ENCODE peak calls at places on chromosomes 7 and 10, in five cellular contexts. One of them, this sample, is unnamed.

GRCh38 chr10:69497235-69497561 is 45.9 kb downstream of the TSPAN15 start:
- DNase-seq in endodermal cell: peak; percentile 20
- DNase-seq in heart right ventricle: no peak
- DNase-seq in neural progenitor cell: no peak
- DNase-seq in fibroblast of lung: no peak
- DNase-seq in this sample: no peak

GRCh38 chr10:63605568-63605967 is 84.4 kb downstream of the REEP3 start:
- DNase-seq in heart right ventricle: no peak
- DNase-seq in endodermal cell: no peak
- DNase-seq in fibroblast of lung: peak; percentile 45
- DNase-seq in neural progenitor cell: peak; percentile 24
- DNase-seq in this sample: peak; percentile 53

GRCh38 chr7:26061340-26062239 is 90.4 kb upstream of the NFE2L3 start:
- DNase-seq in fibroblast of lung: peak; percentile 34
- DNase-seq in endodermal cell: peak; percentile 93
- DNase-seq in heart right ventricle: peak; percentile 23
- DNase-seq in neural progenitor cell: peak; percentile 84
- DNase-seq in this sample: peak; percentile 86

GRCh38 chr7:158587425-158588084 is at the start of gene PTPRN2:
- DNase-seq in heart right ventricle: peak; percentile 71
- DNase-seq in endodermal cell: peak; percentile 89
- DNase-seq in fibroblast of lung: peak; percentile 54
- DNase-seq in neural progenitor cell: peak; percentile 96
- DNase-seq in this sample: peak; percentile 72

GRCh38 chr10:69797959-69798358 is 3.7 kb upstream of the COL13A1 start:
- DNase-seq in neural progenitor cell: no peak
- DNase-seq in heart right ventricle: no peak
- DNase-seq in endodermal cell: no peak
- DNase-seq in fibroblast of lung: no peak
- DNase-seq in this sample: no peak

GRCh38 chr10:121823993-121824463 is 103.8 kb downstream of the ATE1 start:
- DNase-seq in endodermal cell: no peak
- DNase-seq in neural progenitor cell: peak; percentile 43
- DNase-seq in heart right ventricle: no peak
- DNase-seq in fibroblast of lung: peak; percentile 61
- DNase-seq in this sample: peak; percentile 47

GRCh38 chr7:154568346-154568745 is 434.6 kb downstream of the PAXIP1 start:
- DNase-seq in neural progenitor cell: peak; percentile 55
- DNase-seq in endodermal cell: no peak
- DNase-seq in heart right ventricle: no peak
- DNase-seq in fibroblast of lung: no peak
- DNase-seq in this sample: no peak

GRCh38 chr10:124303662-124304418 is 114.9 kb downstream of the OAT start:
- DNase-seq in endodermal cell: no peak
- DNase-seq in heart right ventricle: no peak
- DNase-seq in fibroblast of lung: no peak
- DNase-seq in neural progenitor cell: no peak
- DNase-seq in this sample: no peak

GRCh38 chr7:96300487-96300886 is 21.4 kb downstream of the SLC25A13 start:
- DNase-seq in neural progenitor cell: no peak
- DNase-seq in endodermal cell: no peak
- DNase-seq in heart right ventricle: no peak
- DNase-seq in fibroblast of lung: no peak
- DNase-seq in this sample: no peak

GRCh38 chr7:130960208-130960988 is 226.4 kb upstream of the KLF14 start:
- DNase-seq in endodermal cell: no peak
- DNase-seq in heart right ventricle: no peak
- DNase-seq in fibroblast of lung: peak; percentile 99
- DNase-seq in neural progenitor cell: no peak
- DNase-seq in this sample: peak; percentile 98

GRCh38 chr7:35878356-35878755 is 77.5 kb downstream of the SEPTIN7 start:
- DNase-seq in fibroblast of lung: peak; percentile 9
- DNase-seq in neural progenitor cell: no peak
- DNase-seq in endodermal cell: no peak
- DNase-seq in heart right ventricle: no peak
- DNase-seq in this sample: no peak

GRCh38 chr10:33388325-33388724 is 53.9 kb upstream of the NRP1 start:
- DNase-seq in neural progenitor cell: no peak
- DNase-seq in heart right ventricle: no peak
- DNase-seq in fibroblast of lung: no peak
- DNase-seq in endodermal cell: no peak
- DNase-seq in this sample: no peak

GRCh38 chr10:33391611-33392010 is 57.1 kb upstream of the NRP1 start:
- DNase-seq in neural progenitor cell: no peak
- DNase-seq in heart right ventricle: no peak
- DNase-seq in endodermal cell: no peak
- DNase-seq in fibroblast of lung: no peak
- DNase-seq in this sample: no peak

GRCh38 chr10:33388805-33389204 is 54.3 kb upstream of the NRP1 start:
- DNase-seq in neural progenitor cell: no peak
- DNase-seq in fibroblast of lung: no peak
- DNase-seq in endodermal cell: no peak
- DNase-seq in heart right ventricle: no peak
- DNase-seq in this sample: no peak

GRCh38 chr10:33387720-33388119 is 53.3 kb upstream of the NRP1 start:
- DNase-seq in fibroblast of lung: no peak
- DNase-seq in neural progenitor cell: no peak
- DNase-seq in endodermal cell: no peak
- DNase-seq in heart right ventricle: no peak
- DNase-seq in this sample: no peak

DNA sequence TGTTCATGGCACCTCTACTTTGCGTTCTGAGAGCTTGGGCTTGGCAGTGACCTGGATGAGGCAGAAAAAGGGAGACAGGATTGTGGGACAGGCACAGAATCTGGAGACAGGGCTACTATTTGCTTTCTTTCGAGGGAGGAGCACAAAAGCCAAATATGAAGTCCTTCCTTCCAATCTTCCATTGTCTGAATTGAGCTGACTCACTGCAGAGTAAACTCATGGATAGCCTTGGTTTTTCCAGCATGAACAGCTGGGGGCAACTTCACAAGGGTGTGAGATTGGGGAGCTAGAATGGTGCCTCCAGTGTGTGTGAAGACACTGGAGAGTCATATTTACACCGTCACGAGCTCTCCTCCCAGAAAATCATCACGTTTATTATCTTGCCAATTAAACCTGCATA is 55.6 kb upstream of the NRP1 start:
- DNase-seq in endodermal cell: no peak
- DNase-seq in heart right ventricle: no peak
- DNase-seq in neural progenitor cell: no peak
- DNase-seq in fibroblast of lung: no peak
- DNase-seq in this sample: no peak
- TF ChIP-seq CTCF in endodermal cell: no peak
- TF ChIP-seq CTCF in heart right ventricle: no peak
- TF ChIP-seq CTCF in neural progenitor cell: no peak
- TF ChIP-seq CTCF in fibroblast of lung: no peak
- TF ChIP-seq CTCF in this sample: no peak

GRCh38 chr10:11302181-11302580 is 284.5 kb downstream of the CELF2 start:
- DNase-seq in fibroblast of lung: no peak
- DNase-seq in heart right ventricle: no peak
- DNase-seq in neural progenitor cell: no peak
- DNase-seq in endodermal cell: no peak
- DNase-seq in this sample: no peak

GRCh38 chr10:11304906-11305585 is 287.4 kb downstream of the CELF2 start:
- DNase-seq in fibroblast of lung: no peak
- DNase-seq in heart right ventricle: no peak
- DNase-seq in endodermal cell: peak; percentile 10
- DNase-seq in neural progenitor cell: no peak
- DNase-seq in this sample: no peak

GRCh38 chr10:11305825-11306601 is 288.3 kb downstream of the CELF2 start:
- DNase-seq in endodermal cell: no peak
- DNase-seq in heart right ventricle: no peak
- DNase-seq in fibroblast of lung: no peak
- DNase-seq in neural progenitor cell: no peak
- DNase-seq in this sample: no peak

GRCh38 chr10:11301571-11302111 is 284.0 kb downstream of the CELF2 start:
- DNase-seq in endodermal cell: no peak
- DNase-seq in fibroblast of lung: no peak
- DNase-seq in neural progenitor cell: no peak
- DNase-seq in heart right ventricle: no peak
- DNase-seq in this sample: no peak

GRCh38 chr10:11303671-11304170 is 286.0 kb downstream of the CELF2 start:
- DNase-seq in neural progenitor cell: no peak
- DNase-seq in heart right ventricle: no peak
- DNase-seq in endodermal cell: no peak
- DNase-seq in fibroblast of lung: peak; percentile 7
- DNase-seq in this sample: no peak
- H3K27ac ChIP-seq in neural progenitor cell: no peak overlapping the region
- H3K27ac ChIP-seq in heart right ventricle: no peak overlapping the region
- H3K27ac ChIP-seq in endodermal cell: no peak overlapping the region
- H3K27ac ChIP-seq in fibroblast of lung: no peak overlapping the region
- H3K27ac ChIP-seq in this sample: no peak overlapping the region

GRCh38 chr7:129054438-129055293 is at the start of gene TNPO3:
- DNase-seq in endodermal cell: peak; percentile 97
- DNase-seq in heart right ventricle: peak; percentile 93
- DNase-seq in neural progenitor cell: peak; percentile 95
- DNase-seq in fibroblast of lung: peak; percentile 93
- DNase-seq in this sample: peak; percentile 93
- TF ChIP-seq CTCF in endodermal cell: peak; percentile 16
- TF ChIP-seq CTCF in heart right ventricle: no peak
- TF ChIP-seq CTCF in neural progenitor cell: peak; percentile 28
- TF ChIP-seq CTCF in fibroblast of lung: no peak
- TF ChIP-seq CTCF in this sample: no peak

GRCh38 chr10:4310153-4310552 is 515.9 kb upstream of the AKR1E2 start:
- DNase-seq in neural progenitor cell: no peak
- DNase-seq in heart right ventricle: no peak
- DNase-seq in endodermal cell: no peak
- DNase-seq in fibroblast of lung: no peak
- DNase-seq in this sample: no peak

GRCh38 chr10:4303045-4303444 is 518.0 kb upstream of the KLF6 start:
- DNase-seq in neural progenitor cell: no peak
- DNase-seq in fibroblast of lung: peak; percentile 32
- DNase-seq in heart right ventricle: no peak
- DNase-seq in endodermal cell: no peak
- DNase-seq in this sample: no peak

GRCh38 chr10:4312046-4312835 is 513.8 kb upstream of the AKR1E2 start:
- DNase-seq in heart right ventricle: no peak
- DNase-seq in endodermal cell: no peak
- DNase-seq in fibroblast of lung: no peak
- DNase-seq in neural progenitor cell: no peak
- DNase-seq in this sample: no peak

GRCh38 chr10:4306871-4307270 is 519.1 kb upstream of the AKR1E2 start:
- DNase-seq in fibroblast of lung: no peak
- DNase-seq in heart right ventricle: no peak
- DNase-seq in neural progenitor cell: no peak
- DNase-seq in endodermal cell: no peak
- DNase-seq in this sample: no peak

DNA sequence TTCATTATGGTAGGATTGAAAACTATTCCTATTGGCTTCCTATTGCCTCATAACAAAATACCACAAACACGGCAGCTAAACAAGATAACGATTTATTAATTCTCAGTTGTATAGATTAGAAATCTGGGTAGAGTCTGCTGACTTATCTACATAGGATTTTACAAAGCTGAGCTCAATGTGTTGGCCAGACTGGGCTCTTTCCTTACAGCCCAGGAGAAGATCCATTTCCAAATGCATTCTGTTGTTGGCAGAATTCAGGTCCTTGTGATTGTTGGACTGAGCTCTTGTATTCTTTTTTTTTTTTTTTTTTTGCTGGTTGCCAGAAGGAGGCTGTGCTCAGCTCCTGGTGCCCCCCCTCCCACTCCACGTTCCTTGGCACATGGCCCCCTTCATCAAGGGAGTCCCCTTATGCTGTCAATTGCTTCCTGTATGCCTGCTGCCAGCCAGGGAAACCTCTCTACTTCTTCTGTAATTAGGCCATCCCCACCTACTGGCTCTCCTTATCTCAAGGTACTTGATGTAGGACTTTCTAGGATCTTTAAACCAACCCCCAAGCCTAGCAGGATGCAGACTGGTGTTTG is 518.1 kb upstream of the AKR1E2 start:
- DNase-seq in endodermal cell: no peak
- DNase-seq in neural progenitor cell: no peak
- DNase-seq in fibroblast of lung: no peak
- DNase-seq in heart right ventricle: no peak
- DNase-seq in this sample: peak; percentile 44
- H3K27ac ChIP-seq in endodermal cell: no peak overlapping the region
- H3K27ac ChIP-seq in neural progenitor cell: no peak overlapping the region
- H3K27ac ChIP-seq in fibroblast of lung: no peak overlapping the region
- H3K27ac ChIP-seq in heart right ventricle: no peak overlapping the region
- H3K27ac ChIP-seq in this sample: no peak overlapping the region

DNA sequence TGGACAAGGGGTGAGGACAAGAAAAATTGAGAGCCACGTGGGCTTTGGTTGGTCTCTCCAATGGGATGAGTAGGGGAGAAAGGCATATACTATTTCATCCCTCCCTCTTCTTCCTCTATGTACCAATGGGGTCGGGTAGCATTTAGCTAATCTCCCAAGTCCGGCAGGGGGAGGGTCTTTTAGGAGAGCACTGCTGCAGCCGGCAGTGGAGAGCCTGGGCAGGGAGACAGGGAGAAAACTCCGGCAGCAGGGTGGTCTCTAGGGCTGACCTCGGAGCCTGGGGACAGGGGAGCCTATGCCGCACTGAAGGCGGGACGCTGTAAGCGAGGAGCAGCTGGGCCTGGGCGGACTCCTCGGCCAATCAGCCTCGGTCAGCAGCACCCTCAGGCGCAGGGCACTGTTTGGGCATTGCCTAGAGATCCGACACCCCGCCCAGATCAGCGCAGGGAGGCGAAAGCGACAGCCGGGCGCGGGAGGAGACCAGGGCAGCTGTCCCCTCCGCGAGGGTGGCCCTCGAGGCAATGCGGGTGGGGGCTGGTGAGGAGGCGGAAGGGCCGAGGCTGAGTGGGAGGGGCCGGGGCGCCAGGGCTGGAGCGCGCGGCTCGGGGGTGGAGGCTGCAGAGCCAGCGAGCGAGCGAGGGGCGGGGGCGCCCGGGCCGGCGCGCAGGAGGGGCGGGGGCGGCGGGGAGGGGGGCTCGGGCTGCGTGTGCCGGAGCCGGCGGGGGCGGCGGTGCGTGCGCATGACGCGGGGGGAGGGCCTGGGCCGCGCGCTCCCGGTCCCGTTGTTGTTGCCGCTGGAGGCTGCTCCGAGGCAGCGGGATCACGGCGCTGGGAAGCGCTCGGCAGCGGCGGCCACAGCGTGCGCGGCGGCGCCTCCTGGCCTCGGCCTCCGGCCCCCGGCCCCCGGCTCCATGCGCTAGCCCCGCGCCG is at the start of gene AGAP3:
- DNase-seq in heart right ventricle: peak; percentile 91
- DNase-seq in fibroblast of lung: peak; percentile 76
- DNase-seq in endodermal cell: peak; percentile 93
- DNase-seq in neural progenitor cell: peak; percentile 95
- DNase-seq in this sample: peak; percentile 94
- TF ChIP-seq CTCF in heart right ventricle: no peak
- TF ChIP-seq CTCF in fibroblast of lung: no peak
- TF ChIP-seq CTCF in endodermal cell: peak; percentile 19
- TF ChIP-seq CTCF in neural progenitor cell: no peak
- TF ChIP-seq CTCF in this sample: no peak

GRCh38 chr10:43707755-43708154 is 59.1 kb upstream of the ZNF32 start:
- DNase-seq in neural progenitor cell: peak; percentile 26
- DNase-seq in endodermal cell: peak; percentile 50
- DNase-seq in heart right ventricle: peak; percentile 58
- DNase-seq in fibroblast of lung: no peak
- DNase-seq in this sample: peak; percentile 69
- H3K27ac ChIP-seq in neural progenitor cell: no peak overlapping the region
- H3K27ac ChIP-seq in endodermal cell: no peak overlapping the region
- H3K27ac ChIP-seq in heart right ventricle: no peak overlapping the region
- H3K27ac ChIP-seq in fibroblast of lung: no peak overlapping the region
- H3K27ac ChIP-seq in this sample: no peak overlapping the region

GRCh38 chr10:78944658-78945333 is 124.0 kb upstream of the ZMIZ1 start:
- DNase-seq in endodermal cell: peak; percentile 59
- DNase-seq in neural progenitor cell: no peak
- DNase-seq in heart right ventricle: no peak
- DNase-seq in fibroblast of lung: peak; percentile 99
- DNase-seq in this sample: peak; percentile 52
- TF ChIP-seq CTCF in endodermal cell: no peak
- TF ChIP-seq CTCF in neural progenitor cell: no peak
- TF ChIP-seq CTCF in heart right ventricle: no peak
- TF ChIP-seq CTCF in fibroblast of lung: no peak
- TF ChIP-seq CTCF in this sample: peak; percentile 6

This sample was measured in cardiac muscle cell.